ENCODE peak calls at places on chromosome 20, in seven cellular contexts. M, N, B, I, V, X and Y are unnamed samples.
A peak's percentile ranks its signal among the peaks of the same experiment; 100 is the strongest.

GRCh38 chr20:57622579-57623381 is 2.6 kb upstream of the ZBP1 start:
- DNase-seq in M (peak; percentile 27), N (peak; percentile 26), B (peak; percentile 63), I (no peak), V (peak; percentile 61), X (peak; percentile 37), Y (peak; percentile 34)

GRCh38 chr20:41386502-41387427 is 20.1 kb upstream of the EMILIN3 start:
- DNase-seq in M (no peak), N (peak; percentile 61), B (no peak), I (no peak), V (no peak), X (no peak), Y (peak; percentile 74)

GRCh38 chr20:41038878-41039404 is 10.3 kb downstream of the TOP1 start:
- DNase-seq in M (no peak), N (no peak), B (no peak), I (no peak), V (no peak), X (no peak), Y (no peak)

GRCh38 chr20:37339208-37339607 is 6.7 kb upstream of the SRC start:
- DNase-seq in M (no peak), N (no peak), B (no peak), I (no peak), V (no peak), X (no peak), Y (no peak)

GRCh38 chr20:58717278-58718091 is 24.9 kb downstream of the NPEPL1 start:
- DNase-seq in M (no peak), N (no peak), B (no peak), I (peak; percentile 43), V (no peak), X (peak; percentile 12), Y (peak; percentile 10)

GRCh38 chr20:56625837-56626236 is 3.3 kb upstream of the TFAP2C start:
- DNase-seq in M (no peak), N (no peak), B (peak; percentile 46), I (no peak), V (no peak), X (no peak), Y (no peak)

GRCh38 chr20:48416002-48416401 is 411.8 kb downstream of the PREX1 start:
- DNase-seq in M (no peak), N (no peak), B (no peak), I (no peak), V (no peak), X (no peak), Y (no peak)

GRCh38 chr20:9503530-9504251 is 10.7 kb upstream of the LAMP5 start:
- DNase-seq in M (no peak), N (no peak), B (peak; percentile 47), I (no peak), V (peak; percentile 43), X (no peak), Y (no peak)

GRCh38 chr20:49724637-49725606 is 11.2 kb upstream of the B4GALT5 start:
- DNase-seq in M (peak; percentile 49), N (peak; percentile 83), B (no peak), I (no peak), V (no peak), X (peak; percentile 68), Y (peak; percentile 36)

GRCh38 chr20:7516631-7517051 is 423.6 kb downstream of the HAO1 start:
- DNase-seq in M (no peak), N (no peak), B (no peak), I (no peak), V (no peak), X (no peak), Y (no peak)

GRCh38 chr20:63486300-63486855 is 12.5 kb downstream of the EEF1A2 start:
- DNase-seq in M (no peak), N (no peak), B (no peak), I (no peak), V (no peak), X (no peak), Y (no peak)

GRCh38 chr20:39825524-39825923 is 863.4 kb downstream of the DHX35 start:
- DNase-seq in M (no peak), N (no peak), B (no peak), I (no peak), V (no peak), X (no peak), Y (no peak)

GRCh38 chr20:22374678-22375590 is 209.4 kb downstream of the FOXA2 start:
- DNase-seq in M (no peak), N (no peak), B (no peak), I (no peak), V (peak; percentile 28), X (no peak), Y (no peak)

GRCh38 chr20:24160563-24161355 is 172.2 kb upstream of the GGTLC1 start:
- DNase-seq in M (no peak), N (peak; percentile 22), B (peak; percentile 69), I (peak; percentile 56), V (peak; percentile 72), X (peak; percentile 33), Y (peak; percentile 22)

GRCh38 chr20:47678130-47678453 is 107.2 kb downstream of the SULF2 start:
- DNase-seq in M (no peak), N (no peak), B (no peak), I (no peak), V (no peak), X (no peak), Y (no peak)

GRCh38 chr20:24577271-24577909 is 108.0 kb downstream of the SYNDIG1 start:
- DNase-seq in M (no peak), N (no peak), B (no peak), I (no peak), V (no peak), X (no peak), Y (no peak)

GRCh38 chr20:39103732-39104131 is 141.6 kb downstream of the DHX35 start:
- DNase-seq in M (no peak), N (no peak), B (no peak), I (no peak), V (no peak), X (no peak), Y (no peak)

GRCh38 chr20:7673841-7674240 is 266.4 kb downstream of the HAO1 start:
- DNase-seq in M (no peak), N (no peak), B (no peak), I (no peak), V (peak; percentile 64), X (no peak), Y (no peak)

GRCh38 chr20:37533154-37533715 is 5.6 kb upstream of the BLCAP start:
- DNase-seq in M (no peak), N (no peak), B (no peak), I (peak; percentile 1), V (no peak), X (no peak), Y (no peak)

GRCh38 chr20:53826597-53827291 is 233.1 kb upstream of the ZNF217 start:
- DNase-seq in M (no peak), N (no peak), B (no peak), I (no peak), V (no peak), X (no peak), Y (no peak)

GRCh38 chr20:39897781-39898466 is 791.1 kb downstream of the MAFB start:
- DNase-seq in M (no peak), N (no peak), B (no peak), I (no peak), V (no peak), X (no peak), Y (no peak)

GRCh38 chr20:19451591-19452295 is 239.3 kb downstream of the SLC24A3 start:
- DNase-seq in M (no peak), N (no peak), B (no peak), I (no peak), V (no peak), X (no peak), Y (no peak)

DNA sequence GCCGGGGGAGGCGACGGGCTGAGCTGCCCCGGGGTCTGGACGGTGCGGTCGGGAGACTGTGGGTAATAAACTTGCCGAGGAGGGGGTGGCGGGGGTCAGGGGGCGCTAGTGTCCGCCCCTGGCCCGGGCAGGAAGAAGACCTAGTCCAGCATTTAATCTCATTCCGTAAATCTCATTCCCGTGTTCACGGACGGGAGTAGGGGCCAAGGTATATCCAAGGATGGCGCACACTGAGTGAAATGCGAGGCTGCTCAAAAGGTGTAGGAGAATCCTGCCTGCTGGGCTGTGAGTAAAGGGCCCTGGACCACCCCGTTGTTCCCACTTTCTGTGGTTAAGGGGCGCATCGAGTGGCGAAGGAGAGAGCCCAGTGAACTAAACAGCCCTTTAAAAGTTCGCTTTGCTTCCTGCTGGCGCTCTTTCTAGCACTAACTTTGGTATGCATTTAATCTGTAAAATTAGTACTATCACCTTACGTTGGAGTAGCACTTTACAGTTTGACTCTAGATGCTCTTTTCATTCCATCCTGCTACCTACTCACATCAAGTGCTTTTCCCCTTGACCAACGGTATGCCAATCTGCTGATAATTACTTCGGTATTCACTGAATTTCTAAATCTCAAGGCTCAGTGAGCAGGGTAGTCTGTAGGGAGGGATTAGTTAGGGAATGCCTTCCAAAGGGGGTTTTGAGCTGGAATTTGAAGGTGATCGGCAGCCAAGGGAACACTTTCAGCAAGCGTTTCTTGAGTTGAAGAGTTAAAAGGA is 730 bp downstream of the PARD6B start:
- DNase-seq in M (no peak), N (no peak), B (peak; percentile 85), I (no peak), V (no peak), X (no peak), Y (no peak)
- H3K4me3 ChIP-seq in M (peak overlapping the region; percentile 73), N (peak overlapping the region; percentile 50), B (peak overlapping the region; percentile 96), I (peak overlapping the region; percentile 69), V (peak overlapping the region; percentile 62), X (peak overlapping the region; percentile 81), Y (peak overlapping the region; percentile 92)

DNA sequence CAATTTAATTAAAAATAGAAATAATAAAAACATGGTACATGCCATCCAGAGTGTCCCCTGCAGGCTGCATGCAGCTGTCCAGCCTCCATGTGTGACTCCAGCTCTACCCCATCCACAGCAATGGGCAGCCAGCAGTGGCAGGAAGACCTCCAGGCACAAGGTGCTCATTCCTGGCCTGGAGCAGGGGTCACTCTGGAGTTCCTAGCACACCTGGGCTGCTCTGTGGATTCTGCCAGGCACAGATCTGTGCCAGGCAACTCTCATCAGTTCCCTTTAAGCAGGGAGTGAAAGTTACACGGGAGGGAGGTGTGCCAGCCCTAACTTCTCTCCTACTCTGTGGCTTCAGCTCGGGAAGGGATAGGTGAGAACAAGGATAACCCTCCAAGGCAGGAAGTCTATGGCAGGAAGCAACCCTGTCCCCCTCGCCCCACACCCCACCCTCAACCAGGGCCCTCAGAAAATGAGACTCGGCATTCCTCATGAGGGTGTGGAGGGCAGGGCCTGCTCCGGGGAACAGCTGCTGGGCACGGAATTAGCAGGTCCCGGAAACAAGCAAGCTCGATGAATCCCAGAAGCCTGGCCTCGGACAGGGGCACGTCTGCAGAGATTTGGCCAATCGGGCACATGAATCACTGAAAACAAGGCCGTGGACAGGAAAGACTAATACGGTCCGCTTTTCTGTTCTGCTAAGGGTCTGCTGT is 10.0 kb downstream of the JPH2 start:
- DNase-seq in M (no peak), N (no peak), B (no peak), I (no peak), V (no peak), X (no peak), Y (no peak)
- H3K4me3 ChIP-seq in M (no peak overlapping the region), N (no peak overlapping the region), B (no peak overlapping the region), I (no peak overlapping the region), V (no peak overlapping the region), X (no peak overlapping the region), Y (peak overlapping the region; percentile 37)

GRCh38 chr20:17964073-17964472 is 4.5 kb downstream of the SNX5 start:
- DNase-seq in M (no peak), N (no peak), B (no peak), I (no peak), V (no peak), X (no peak), Y (no peak)
- H3K4me3 ChIP-seq in M (no peak overlapping the region), N (no peak overlapping the region), B (peak overlapping the region; percentile 1), I (no peak overlapping the region), V (no peak overlapping the region), X (no peak overlapping the region), Y (no peak overlapping the region)

GRCh38 chr20:34628026-34628425 is 48.9 kb downstream of the PIGU start:
- DNase-seq in M (no peak), N (no peak), B (no peak), I (no peak), V (no peak), X (no peak), Y (no peak)
- H3K4me3 ChIP-seq in M (no peak overlapping the region), N (no peak overlapping the region), B (no peak overlapping the region), I (no peak overlapping the region), V (no peak overlapping the region), X (no peak overlapping the region), Y (no peak overlapping the region)